ENCODE peak calls at places on chromosome 1, in ten cellular contexts. F, B, G, L, O, R, Z, J, K and P are unnamed samples.

GRCh38 chr1:44359234-44359937 is 4.3 kb upstream of the ERI3 start:
- DNase-seq in L (no peak), G (no peak), R (no peak), Z (no peak), O (no peak), J (no peak), B (no peak), K (no peak), F (peak; percentile 16), P (no peak)

GRCh38 chr1:44120398-44120949 is 1.9 kb downstream of the KLF17 start:
- DNase-seq in L (no peak), F (no peak), R (no peak), O (no peak), J (no peak), B (no peak), K (no peak), G (no peak), Z (no peak), P (no peak)

GRCh38 chr1:117683571-117684285 is 77.9 kb downstream of the TENT5C start:
- DNase-seq in Z (no peak), G (no peak), K (no peak), L (peak; percentile 71), J (no peak), R (no peak), O (no peak), B (no peak), F (no peak), P (no peak)

GRCh38 chr1:2301607-2302291 is 73.6 kb downstream of the SKI start:
- DNase-seq in Z (no peak), J (no peak), B (no peak), O (peak; percentile 50), F (no peak), L (no peak), G (peak; percentile 52), R (no peak), K (no peak), P (no peak)

GRCh38 chr1:171313835-171314320 is at the start of gene FMO4:
- DNase-seq in O (peak; percentile 75), B (peak; percentile 79), R (peak; percentile 97), F (peak; percentile 96), L (peak; percentile 96), K (peak; percentile 91), G (peak; percentile 90), Z (peak; percentile 97), J (peak; percentile 97), P (peak; percentile 80)

GRCh38 chr1:63827411-63828321 is 53.8 kb downstream of the ROR1 start:
- DNase-seq in F (no peak), K (no peak), J (no peak), O (no peak), Z (no peak), G (no peak), B (no peak), L (peak; percentile 52), R (no peak), P (no peak)

GRCh38 chr1:225535280-225535679 is 107.4 kb upstream of the LBR start:
- DNase-seq in Z (no peak), B (no peak), O (no peak), K (no peak), F (no peak), L (no peak), G (no peak), R (no peak), J (no peak), P (no peak)

GRCh38 chr1:19329611-19330010 is 17.5 kb downstream of the SLC66A1 start:
- DNase-seq in J (no peak), G (no peak), K (no peak), R (no peak), B (no peak), O (no peak), Z (no peak), F (no peak), L (no peak), P (no peak)

GRCh38 chr1:162009501-162010174 is 14.0 kb downstream of the OLFML2B start:
- DNase-seq in L (no peak), G (no peak), J (no peak), O (no peak), R (no peak), B (no peak), K (no peak), Z (no peak), F (no peak), P (no peak)

GRCh38 chr1:213162338-213162737 is 111.3 kb downstream of the RPS6KC1 start:
- DNase-seq in O (no peak), Z (peak; percentile 62), J (no peak), K (no peak), L (peak; percentile 16), G (no peak), F (no peak), R (no peak), B (no peak), P (no peak)

GRCh38 chr1:15727424-15727823 is 8.6 kb upstream of the SLC25A34 start:
- DNase-seq in O (no peak), B (no peak), G (no peak), K (no peak), R (no peak), F (no peak), L (no peak), Z (no peak), J (no peak), P (no peak)

GRCh38 chr1:39063775-39064174 is 37.6 kb downstream of the NDUFS5 start:
- DNase-seq in R (no peak), K (no peak), L (no peak), G (no peak), O (no peak), J (no peak), F (no peak), B (no peak), Z (no peak), P (no peak)

GRCh38 chr1:17875171-17875881 is 120.2 kb downstream of the ACTL8 start:
- DNase-seq in K (no peak), B (no peak), Z (no peak), L (peak; percentile 72), R (no peak), G (no peak), F (no peak), J (no peak), O (no peak), P (no peak)

GRCh38 chr1:237042892-237043576 is 1.1 kb downstream of the RYR2 start:
- DNase-seq in O (no peak), J (peak; percentile 60), L (no peak), R (peak; percentile 50), B (no peak), F (peak; percentile 30), G (peak; percentile 12), K (no peak), Z (no peak), P (no peak)

GRCh38 chr1:115332813-115333608 is 5.0 kb downstream of the NGF start:
- DNase-seq in K (no peak), B (no peak), R (no peak), O (no peak), Z (peak; percentile 39), L (peak; percentile 66), J (peak; percentile 38), G (no peak), F (no peak), P (no peak)

GRCh38 chr1:91583326-91583755 is 82.7 kb downstream of the CDC7 start:
- DNase-seq in O (no peak), F (no peak), R (no peak), Z (no peak), G (no peak), B (no peak), J (no peak), K (no peak), L (peak; percentile 52), P (no peak)

GRCh38 chr1:21492171-21492625 is 17.0 kb upstream of the ALPL start:
- DNase-seq in R (no peak), B (no peak), Z (no peak), G (no peak), F (no peak), K (no peak), J (no peak), O (no peak), L (no peak), P (no peak)

GRCh38 chr1:22798083-22798482 is 87.4 kb downstream of the EPHB2 start:
- DNase-seq in L (no peak), O (no peak), B (no peak), Z (no peak), R (no peak), K (no peak), G (no peak), F (no peak), J (no peak), P (no peak)

GRCh38 chr1:65846911-65847310 is 54.2 kb downstream of the PDE4B start:
- DNase-seq in Z (no peak), J (no peak), O (no peak), F (no peak), G (no peak), L (no peak), K (no peak), R (no peak), B (no peak), P (no peak)

GRCh38 chr1:177181631-177182291 is 11.0 kb downstream of the BRINP2 start:
- DNase-seq in Z (no peak), K (no peak), J (peak; percentile 92), F (peak; percentile 90), L (peak; percentile 89), O (peak; percentile 54), R (peak; percentile 67), B (no peak), G (peak; percentile 58), P (no peak)

GRCh38 chr1:85314726-85315125 is 38.3 kb upstream of the BCL10 start:
- DNase-seq in G (no peak), L (peak; percentile 28), K (no peak), R (no peak), F (no peak), J (no peak), Z (no peak), B (no peak), O (no peak), P (no peak)

GRCh38 chr1:230376296-230376695 is 49.8 kb downstream of the PGBD5 start:
- DNase-seq in B (no peak), G (no peak), F (no peak), Z (no peak), O (no peak), R (peak; percentile 78), K (no peak), J (no peak), L (no peak), P (no peak)

GRCh38 chr1:26861286-26861701 is 1.7 kb upstream of the SFN start:
- DNase-seq in L (peak; percentile 42), Z (no peak), R (no peak), G (no peak), F (no peak), K (no peak), J (peak; percentile 63), O (no peak), B (no peak), P (no peak)

GRCh38 chr1:25472494-25472893 is 41.8 kb downstream of the MACO1 start:
- DNase-seq in R (no peak), G (peak; percentile 43), F (no peak), L (no peak), B (peak; percentile 24), K (no peak), Z (no peak), J (no peak), O (peak; percentile 22), P (no peak)

GRCh38 chr1:66728021-66728420 is 24.2 kb upstream of the DYNLT5 start:
- DNase-seq in R (no peak), J (no peak), B (no peak), G (no peak), K (no peak), F (no peak), Z (no peak), L (no peak), O (no peak), P (no peak)

GRCh38 chr1:25356848-25357247 is 18.7 kb downstream of the TMEM50A start:
- DNase-seq in K (no peak), O (no peak), L (peak; percentile 28), F (no peak), Z (no peak), J (no peak), G (no peak), B (no peak), R (no peak), P (no peak)

GRCh38 chr1:84789014-84789413 is 98.8 kb upstream of the SSX2IP start:
- DNase-seq in O (no peak), B (no peak), Z (no peak), J (no peak), L (no peak), K (no peak), G (no peak), F (no peak), R (no peak), P (no peak)